ENCODE peak calls at places on chromosomes 7 and 10, in eight cellular contexts. E is endothelial cell of umbilical vein, H is K562, S is GM12891, Z is HCT116, L is uterus, V is tibial nerve, P is stomach. N is an unnamed sample.

GRCh38 chr10:28800144-28800543 is 122.8 kb downstream of the BAMBI start:
- DNase-seq in E (no peak), H (no peak), S (no peak), Z (no peak), L (no peak), V (no peak), P (no peak), N (no peak)

GRCh38 chr7:73828107-73828803 is 2.5 kb upstream of the CLDN4 start:
- DNase-seq in E (peak), H (peak), S (no peak), Z (peak), L (no peak), V (no peak), P (peak), N (peak)

GRCh38 chr7:138837627-138838026 is 39.6 kb upstream of the ATP6V0A4 start:
- DNase-seq in E (peak), H (no peak), S (no peak), Z (no peak), L (peak), V (no peak), P (no peak), N (no peak)

GRCh38 chr10:25339966-25340365 is 165.2 kb downstream of the GPR158 start:
- DNase-seq in E (no peak), H (no peak), S (no peak), Z (no peak), L (no peak), V (no peak), P (no peak), N (no peak)

GRCh38 chr10:1267568-1267967 is 211.4 kb downstream of the WDR37 start:
- DNase-seq in E (no peak), H (no peak), S (no peak), Z (no peak), L (no peak), V (no peak), P (no peak), N (no peak)

GRCh38 chr10:17854044-17854652 is 45.0 kb downstream of the MRC1 start:
- DNase-seq in E (no peak), H (no peak), S (no peak), Z (no peak), L (no peak), V (no peak), P (no peak), N (no peak)

GRCh38 chr10:104288355-104288754 is 19.4 kb downstream of the GSTO2 start:
- DNase-seq in E (no peak), H (no peak), S (no peak), Z (no peak), L (no peak), V (no peak), P (no peak), N (no peak)

GRCh38 chr7:80039255-80039884 is 95.3 kb upstream of the GNAI1 start:
- DNase-seq in E (no peak), H (no peak), S (no peak), Z (no peak), L (no peak), V (no peak), P (no peak), N (no peak)

GRCh38 chr7:30549933-30550493 is 44.7 kb upstream of the GARS1 start:
- DNase-seq in E (peak), H (peak), S (no peak), Z (no peak), L (no peak), V (no peak), P (no peak), N (no peak)

GRCh38 chr10:63700209-63700934 is 179.2 kb downstream of the REEP3 start:
- DNase-seq in E (peak), H (no peak), S (no peak), Z (peak), L (peak), V (no peak), P (no peak), N (peak)

GRCh38 chr7:142535123-142535779 is 214.0 kb upstream of the PRSS1 start:
- DNase-seq in E (peak), H (peak), S (peak), Z (peak), L (no peak), V (no peak), P (peak), N (peak)

GRCh38 chr7:100895701-100895955 is at the start of gene ACHE:
- DNase-seq in E (no peak), H (no peak), S (no peak), Z (no peak), L (no peak), V (no peak), P (no peak), N (no peak)

GRCh38 chr10:68989317-68989990 is 851 bp downstream of the KIFBP start:
- DNase-seq in E (peak), H (peak), S (no peak), Z (no peak), L (no peak), V (no peak), P (no peak), N (no peak)

GRCh38 chr10:85454386-85454785 is 912.2 kb downstream of the GRID1 start:
- DNase-seq in E (no peak), H (no peak), S (no peak), Z (no peak), L (no peak), V (no peak), P (no peak), N (no peak)

GRCh38 chr10:91022924-91023707 is 102.2 kb upstream of the ANKRD1 start:
- DNase-seq in E (no peak), H (no peak), S (no peak), Z (no peak), L (no peak), V (no peak), P (no peak), N (no peak)

GRCh38 chr7:18290223-18290622 is 205.3 kb upstream of the HDAC9 start:
- DNase-seq in E (no peak), H (no peak), S (no peak), Z (no peak), L (no peak), V (no peak), P (no peak), N (no peak)

GRCh38 chr10:95524358-95525032 is 36.7 kb downstream of the SORBS1 start:
- DNase-seq in E (no peak), H (no peak), S (no peak), Z (no peak), L (no peak), V (no peak), P (no peak), N (no peak)

DNA sequence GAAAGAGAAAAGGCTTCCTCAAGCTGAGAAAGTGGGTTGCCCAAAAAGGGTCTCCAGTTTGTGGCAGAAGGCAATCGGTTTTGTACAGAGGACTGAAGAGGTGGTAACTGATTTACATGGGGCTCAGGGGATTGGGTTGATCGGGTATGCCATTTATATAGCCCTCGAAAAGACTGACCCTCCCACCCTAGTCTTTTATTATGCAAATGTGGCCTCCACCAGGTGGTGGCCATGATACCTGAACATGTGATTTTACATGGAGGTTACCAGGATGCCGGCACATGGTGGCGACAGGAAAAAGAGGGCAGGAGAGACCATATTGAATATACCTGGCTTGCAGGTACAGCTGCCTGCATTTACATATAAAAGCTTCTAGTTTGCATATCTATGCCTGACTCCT is 36.7 kb downstream of the ATE1 start:
- DNase-seq in E (no peak), H (no peak), S (no peak), Z (no peak), L (no peak), V (no peak), P (no peak), N (no peak)
- TF ChIP-seq POLR2A in E (no peak), H (no peak), S (no peak), Z (no peak), L (no peak), V (no peak), P (no peak), N (no peak)

GRCh38 chr10:35195361-35196306 is 69.0 kb downstream of the CREM start:
- DNase-seq in E (peak), H (peak), S (no peak), Z (peak), L (peak), V (no peak), P (peak), N (peak)
- TF ChIP-seq POLR2A in E (no peak), H (peak), S (peak), Z (no peak), L (peak), V (no peak), P (no peak), N (no peak)

DNA sequence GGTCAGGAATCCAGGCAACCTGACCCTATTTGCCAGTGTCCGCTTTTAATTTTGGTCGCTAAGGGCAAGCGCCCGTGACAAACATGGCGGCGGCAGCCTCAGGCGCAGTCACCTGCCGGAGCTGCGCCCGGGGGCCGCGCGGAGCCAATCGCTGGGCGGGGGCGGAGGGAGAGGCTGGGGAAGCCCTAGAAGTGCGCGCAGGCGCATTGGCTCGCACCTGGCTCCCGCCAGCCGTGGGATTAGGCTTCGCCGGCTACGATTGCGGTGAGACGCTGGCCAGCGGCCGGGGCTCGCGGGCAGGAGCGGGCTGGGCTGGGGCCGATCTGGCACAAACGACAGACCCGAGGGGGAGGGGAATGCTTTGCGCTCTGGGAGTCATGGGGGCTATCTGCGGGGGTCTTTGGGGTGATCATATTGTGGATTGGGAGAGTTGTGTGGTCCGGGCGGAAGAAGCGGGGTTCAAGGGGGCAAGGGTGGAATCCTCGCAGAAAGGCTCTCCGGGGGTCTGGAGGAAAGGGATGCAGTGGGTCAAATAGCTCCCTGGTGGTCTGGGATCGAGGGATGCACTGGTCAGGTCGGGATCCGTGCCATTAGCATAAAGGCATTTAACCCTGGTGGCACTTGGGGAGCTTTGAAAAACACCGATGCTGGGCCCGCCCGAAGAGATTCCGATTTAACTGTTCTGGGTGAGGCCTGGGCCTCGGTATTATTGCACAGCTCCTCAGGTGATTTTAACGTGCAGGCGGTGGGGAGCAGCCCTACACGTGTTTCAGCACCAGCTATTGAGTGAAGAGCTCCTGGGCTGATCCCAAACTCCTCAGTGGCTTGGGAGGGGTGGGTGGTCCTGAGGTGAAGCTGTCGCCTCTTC is 10.1 kb upstream of the C10orf95 start:
- DNase-seq in E (peak), H (peak), S (peak), Z (peak), L (peak), V (peak), P (peak), N (peak)
- TF ChIP-seq POLR2A in E (no peak), H (peak), S (no peak), Z (peak), L (peak), V (no peak), P (no peak), N (peak)

DNA sequence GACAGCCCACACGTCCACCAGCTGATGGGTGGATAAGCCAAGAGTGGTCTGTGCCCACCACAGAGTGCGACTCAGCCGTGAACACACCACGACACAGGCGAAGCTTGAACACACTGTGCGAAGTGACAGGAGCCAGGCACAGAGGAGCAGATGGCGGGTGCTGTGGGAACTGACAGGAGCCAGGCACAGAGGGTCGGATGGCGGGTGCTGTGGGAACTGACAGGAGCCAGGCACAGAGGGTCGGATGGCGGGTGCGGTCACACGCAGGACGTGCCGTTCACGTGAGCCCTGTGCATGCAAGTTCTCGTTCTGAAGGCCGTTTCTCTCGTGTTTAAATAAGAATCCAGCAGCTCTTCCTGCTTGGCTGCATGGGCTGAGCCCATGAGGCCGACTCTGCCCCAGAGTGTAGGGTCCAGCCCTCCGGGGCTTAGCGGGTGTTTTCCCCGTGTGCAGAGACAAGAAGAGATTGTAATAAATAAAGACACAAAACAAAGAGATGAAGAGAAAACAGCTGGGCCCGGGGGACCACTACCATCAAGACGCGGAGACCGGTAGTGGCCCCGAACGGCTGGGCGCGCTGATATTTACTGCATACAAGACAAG is 5.9 kb upstream of the ADAP1 start:
- DNase-seq in E (no peak), H (no peak), S (no peak), Z (no peak), L (no peak), V (no peak), P (no peak), N (no peak)
- TF ChIP-seq POLR2A in E (no peak), H (no peak), S (no peak), Z (no peak), L (no peak), V (no peak), P (no peak), N (no peak)

GRCh38 chr10:116646502-116646901 is 25.7 kb downstream of the PNLIPRP2 start:
- DNase-seq in E (no peak), H (no peak), S (no peak), Z (no peak), L (no peak), V (no peak), P (no peak), N (no peak)
- TF ChIP-seq POLR2A in E (no peak), H (no peak), S (no peak), Z (no peak), L (no peak), V (no peak), P (no peak), N (no peak)

GRCh38 chr7:35037211-35037525 is at the start of gene DPY19L1:
- DNase-seq in E (no peak), H (no peak), S (no peak), Z (no peak), L (no peak), V (no peak), P (no peak), N (no peak)
- TF ChIP-seq POLR2A in E (peak), H (no peak), S (no peak), Z (peak), L (peak), V (no peak), P (no peak), N (peak)

DNA sequence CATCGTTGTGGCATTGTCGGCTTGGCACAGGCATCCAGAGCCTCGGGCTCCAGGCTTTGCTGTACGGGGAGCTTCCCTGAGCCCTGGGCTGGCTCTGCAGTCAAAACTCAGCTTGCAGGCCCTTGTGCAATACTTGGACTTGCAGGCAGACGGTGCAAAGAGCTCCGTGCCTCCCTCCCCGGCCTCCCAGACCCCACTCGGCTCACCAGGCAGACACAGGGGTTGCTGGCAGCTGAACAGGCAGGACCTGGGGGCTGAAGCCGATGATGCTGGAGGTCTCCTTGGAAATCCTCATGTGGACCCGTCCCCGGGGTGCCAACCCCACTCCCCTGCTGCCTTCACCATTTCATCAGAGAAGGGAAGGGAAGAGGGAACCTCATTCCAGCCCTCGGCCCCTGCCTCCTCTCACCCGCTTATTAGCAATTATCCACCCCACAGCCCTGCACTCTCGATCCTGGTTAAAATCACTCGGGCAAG is 59.6 kb upstream of the GNA12 start:
- DNase-seq in E (no peak), H (no peak), S (no peak), Z (no peak), L (no peak), V (no peak), P (no peak), N (no peak)
- TF ChIP-seq POLR2A in E (no peak), H (no peak), S (no peak), Z (no peak), L (no peak), V (no peak), P (no peak), N (no peak)

N was measured in H54.